ENCODE peak calls at places on chromosome 17, in six cellular contexts. F is Peyer's patch, N is transverse colon, U is vagina, Y is ovary, D is IMR-90. H is an unnamed sample.

GRCh38 chr17:18951941-18952842 is at the start of gene SLC5A10:
- DNase-seq in F (no peak), N (no peak), U (peak; percentile 91), Y (no peak), D (no peak), H (no peak)

GRCh38 chr17:15249487-15249886 is 15.6 kb downstream of the PMP22 start:
- DNase-seq in F (no peak), N (no peak), U (no peak), Y (no peak), D (no peak), H (no peak)

GRCh38 chr17:28796062-28796461 is 46.5 kb downstream of the FAM222B start:
- DNase-seq in F (no peak), N (no peak), U (no peak), Y (no peak), D (no peak), H (no peak)

GRCh38 chr17:62888148-62888547 is 77.9 kb upstream of the TANC2 start:
- DNase-seq in F (no peak), N (no peak), U (no peak), Y (no peak), D (no peak), H (no peak)

GRCh38 chr17:66676421-66676820 is 158.5 kb upstream of the CACNG5 start:
- DNase-seq in F (peak; percentile 83), N (peak; percentile 89), U (no peak), Y (no peak), D (no peak), H (peak; percentile 29)

GRCh38 chr17:43936434-43936833 is 5.8 kb downstream of the PPY start:
- DNase-seq in F (no peak), N (no peak), U (no peak), Y (no peak), D (peak; percentile 39), H (no peak)

GRCh38 chr17:32536736-32537646 is 50.2 kb downstream of the CDK5R1 start:
- DNase-seq in F (no peak), N (no peak), U (no peak), Y (no peak), D (peak; percentile 44), H (no peak)

GRCh38 chr17:67421869-67422273 is 44.8 kb downstream of the PITPNC1 start:
- DNase-seq in F (no peak), N (peak; percentile 43), U (no peak), Y (no peak), D (peak; percentile 98), H (peak; percentile 45)

GRCh38 chr17:3802461-3803307 is 1.7 kb upstream of the ITGAE start:
- DNase-seq in F (no peak), N (peak; percentile 45), U (no peak), Y (peak; percentile 81), D (peak; percentile 90), H (no peak)

GRCh38 chr17:7844292-7845154 is 10.3 kb upstream of the TMEM88 start:
- DNase-seq in F (peak; percentile 91), N (peak; percentile 94), U (no peak), Y (peak; percentile 87), D (peak; percentile 94), H (peak; percentile 92)

GRCh38 chr17:43702636-43703035 is 40.9 kb upstream of the MEOX1 start:
- DNase-seq in F (no peak), N (no peak), U (no peak), Y (no peak), D (no peak), H (no peak)

GRCh38 chr17:30271102-30271501 is 20.6 kb downstream of the BLMH start:
- DNase-seq in F (no peak), N (no peak), U (no peak), Y (no peak), D (peak; percentile 64), H (no peak)

GRCh38 chr17:67232441-67232840 is 12.6 kb downstream of the HELZ start:
- DNase-seq in F (no peak), N (no peak), U (no peak), Y (no peak), D (no peak), H (no peak)

GRCh38 chr17:79836952-79837887 is 2.0 kb downstream of the CBX4 start:
- DNase-seq in F (peak; percentile 87), N (peak; percentile 91), U (no peak), Y (peak; percentile 56), D (peak; percentile 74), H (peak; percentile 96)

GRCh38 chr17:44536090-44536960 is 21.0 kb upstream of the FZD2 start:
- DNase-seq in F (no peak), N (no peak), U (no peak), Y (peak; percentile 46), D (no peak), H (no peak)

DNA sequence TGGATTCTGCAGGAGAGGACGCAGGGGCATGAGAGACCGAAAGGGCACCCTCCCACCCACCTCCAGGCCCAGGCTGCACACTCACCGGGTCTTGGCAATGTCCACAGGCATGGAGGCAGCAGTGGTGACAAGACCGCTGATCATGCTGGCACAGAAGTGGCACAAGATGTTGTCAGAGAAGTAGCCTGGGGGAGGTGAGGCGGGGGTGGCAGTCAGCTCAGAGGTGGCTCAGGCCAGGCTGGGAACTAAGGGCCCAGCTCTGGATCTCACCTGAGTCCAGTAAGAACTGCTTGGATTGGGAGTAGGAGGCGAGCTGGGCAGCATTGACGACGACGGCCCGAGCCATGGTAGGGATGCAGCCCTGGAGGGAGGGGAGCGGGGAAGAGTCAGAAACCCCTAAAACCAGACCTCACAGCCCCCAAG is 1.8 kb downstream of the SLC25A11 start:
- DNase-seq in F (no peak), N (no peak), U (no peak), Y (no peak), D (no peak), H (no peak)
- H3K4me3 ChIP-seq in F (no peak overlapping the region), N (no peak overlapping the region), U (no peak overlapping the region), Y (no peak overlapping the region), D (no peak overlapping the region), H (no peak overlapping the region)

GRCh38 chr17:81533713-81534141 is 5.5 kb downstream of the FSCN2 start:
- DNase-seq in F (no peak), N (no peak), U (no peak), Y (no peak), D (no peak), H (no peak)

GRCh38 chr17:81535480-81536298 is 7.5 kb downstream of the FSCN2 start:
- DNase-seq in F (no peak), N (no peak), U (no peak), Y (no peak), D (no peak), H (no peak)

GRCh38 chr17:81534157-81535006 is 6.2 kb downstream of the FSCN2 start:
- DNase-seq in F (no peak), N (no peak), U (no peak), Y (no peak), D (no peak), H (no peak)

GRCh38 chr17:81535007-81535328 is 6.8 kb downstream of the FSCN2 start:
- DNase-seq in F (no peak), N (no peak), U (no peak), Y (no peak), D (no peak), H (no peak)

GRCh38 chr17:81532490-81533287 is 4.5 kb downstream of the FSCN2 start:
- DNase-seq in F (no peak), N (no peak), U (no peak), Y (no peak), D (no peak), H (no peak)
- TF ChIP-seq POLR2A in F (no peak), N (no peak), U (no peak), Y (no peak), D (no peak), H (no peak)

GRCh38 chr17:50196036-50196435 is 5.4 kb downstream of the COL1A1 start:
- DNase-seq in F (no peak), N (no peak), U (no peak), Y (no peak), D (peak; percentile 30), H (no peak)

GRCh38 chr17:50199211-50199633 is 2.2 kb downstream of the COL1A1 start:
- DNase-seq in F (peak; percentile 45), N (no peak), U (no peak), Y (no peak), D (no peak), H (no peak)

GRCh38 chr17:50199651-50200446 is 1.6 kb downstream of the COL1A1 start:
- DNase-seq in F (peak; percentile 80), N (peak; percentile 91), U (no peak), Y (peak; percentile 98), D (peak; percentile 93), H (peak; percentile 85)

GRCh38 chr17:50196826-50197225 is 4.6 kb downstream of the COL1A1 start:
- DNase-seq in F (no peak), N (no peak), U (no peak), Y (no peak), D (peak; percentile 84), H (no peak)

DNA sequence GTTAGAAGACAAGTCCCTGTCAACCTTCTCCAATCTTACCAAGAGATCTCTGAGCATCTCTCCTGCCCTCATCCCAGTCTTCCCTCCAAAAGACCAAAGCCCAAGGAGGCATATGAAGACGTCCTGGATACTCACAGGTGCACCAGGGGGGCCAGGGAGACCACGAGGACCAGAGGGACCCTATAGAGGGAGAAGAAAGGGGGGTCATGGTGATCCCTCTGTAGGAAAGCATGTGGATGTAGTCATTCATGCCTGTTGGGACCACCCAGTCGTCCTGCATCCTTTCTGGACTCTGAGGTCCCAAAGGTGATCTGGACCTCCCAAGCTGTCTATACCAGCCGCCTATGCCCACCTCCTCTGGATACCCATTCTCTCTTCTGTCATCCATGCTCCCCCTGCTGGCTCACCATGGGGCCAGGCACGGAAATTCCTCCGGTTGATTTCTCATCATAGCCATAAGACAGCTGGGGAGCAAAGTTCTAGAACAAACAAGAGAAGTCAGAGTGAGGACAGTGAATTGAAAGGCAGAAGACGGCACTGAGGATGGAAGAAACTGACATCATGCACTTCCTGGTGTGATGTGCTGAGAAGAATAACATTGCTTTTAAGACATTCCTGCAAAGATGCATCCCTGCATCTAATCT is 3.3 kb downstream of the COL1A1 start:
- DNase-seq in F (peak; percentile 75), N (peak; percentile 79), U (no peak), Y (no peak), D (peak; percentile 63), H (peak; percentile 58)
- H3K4me3 ChIP-seq in F (no peak overlapping the region), N (no peak overlapping the region), U (no peak overlapping the region), Y (no peak overlapping the region), D (peak overlapping the region; percentile 80), H (no peak overlapping the region)

DNA sequence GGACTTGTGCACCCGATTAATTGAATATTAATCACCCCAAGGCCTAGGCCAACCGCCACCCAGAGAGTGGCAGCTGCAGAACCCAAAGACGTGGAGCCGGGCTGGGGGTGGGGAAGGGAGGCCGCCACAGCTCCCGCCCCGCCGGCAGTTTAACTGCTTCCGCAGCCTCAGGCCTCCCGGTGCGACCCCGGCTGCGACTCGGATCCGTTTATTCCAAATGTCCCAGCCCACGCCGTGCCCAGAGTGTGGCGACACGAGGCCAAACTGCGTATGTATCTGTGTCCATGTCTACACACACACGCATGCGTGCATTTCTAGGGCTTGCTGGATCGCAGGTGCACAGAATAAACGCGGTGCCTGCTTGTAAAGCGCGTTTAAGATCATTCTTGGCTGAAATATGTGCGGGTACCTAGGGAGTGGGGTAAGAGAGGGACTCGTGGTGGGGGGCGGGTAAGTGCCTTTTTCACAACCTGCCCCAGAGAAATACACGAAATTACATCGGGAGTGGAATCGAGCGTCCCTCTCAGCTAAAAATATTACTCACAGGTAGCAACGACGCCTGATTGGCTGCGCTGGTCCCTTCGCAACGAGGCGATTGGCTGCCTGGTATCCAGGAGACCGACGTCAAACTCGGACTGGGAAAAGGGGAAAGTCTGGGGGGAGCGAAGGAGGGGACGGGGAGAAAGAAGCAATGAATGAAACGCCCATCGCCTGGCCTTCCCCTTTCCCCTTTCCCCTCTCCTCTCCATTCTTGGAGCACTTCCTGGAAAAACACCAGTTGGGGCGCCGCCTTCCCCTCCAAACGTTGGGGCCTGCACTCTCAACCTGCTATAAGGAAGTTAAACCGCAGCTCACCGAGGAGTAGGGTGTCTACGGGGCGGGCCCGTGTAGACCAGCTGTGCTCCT is 1.0 kb upstream of the TOB1 start:
- DNase-seq in F (peak; percentile 95), N (peak; percentile 96), U (no peak), Y (peak; percentile 91), D (peak; percentile 93), H (peak; percentile 95)
- TF ChIP-seq POLR2A in F (peak; percentile 96), N (peak; percentile 97), U (peak; percentile 49), Y (peak; percentile 84), D (no peak), H (peak; percentile 78)

H was measured in body of pancreas.